ENCODE peak calls at places on chromosomes 6 and 20, in six cellular contexts. V is small intestine, I is epithelial cell of esophagus, F is lung, P is upper lobe of right lung, N is iPS DF 6.9. G is an unnamed sample.
A peak's percentile ranks its signal among the peaks of the same experiment; 100 is the strongest.

GRCh38 chr20:36094497-36094896 is 60.0 kb upstream of the EPB41L1 start:
- DNase-seq in N (no peak), V (no peak), F (no peak), I (no peak), P (no peak), G (no peak)

GRCh38 chr6:33453361-33454008 is 891 bp upstream of the ZBTB9 start:
- DNase-seq in F (no peak), V (no peak), P (no peak), N (no peak), I (no peak), G (no peak)

GRCh38 chr6:106084973-106085686 is 1.0 kb upstream of the PRDM1 start:
- DNase-seq in N (no peak), P (no peak), F (no peak), I (peak; percentile 79), V (no peak), G (no peak)

GRCh38 chr6:11230158-11231107 is 2.0 kb downstream of the NEDD9 start:
- DNase-seq in F (no peak), N (no peak), I (peak; percentile 51), P (no peak), V (peak; percentile 68), G (no peak)

GRCh38 chr20:5749512-5750490 is at the start of gene SHLD1:
- DNase-seq in I (peak; percentile 82), P (peak; percentile 91), F (peak; percentile 88), V (peak; percentile 85), N (peak; percentile 71), G (peak; percentile 19)

GRCh38 chr6:32968770-32969684 is 633 bp downstream of the BRD2 start:
- DNase-seq in I (peak; percentile 80), F (peak; percentile 79), V (peak; percentile 85), N (no peak), P (peak; percentile 92), G (no peak)

GRCh38 chr20:25195962-25196700 is 619 bp downstream of the ENTPD6 start:
- DNase-seq in I (peak; percentile 67), F (no peak), P (no peak), N (no peak), V (peak; percentile 93), G (no peak)

GRCh38 chr6:81515562-81516453 is 236.7 kb downstream of the TENT5A start:
- DNase-seq in V (no peak), N (no peak), I (no peak), P (no peak), F (no peak), G (no peak)

GRCh38 chr6:3460253-3460652 is 3.4 kb upstream of the SLC22A23 start:
- DNase-seq in I (no peak), N (no peak), F (no peak), P (no peak), V (no peak), G (no peak)

GRCh38 chr6:106453756-106454367 is 93.3 kb downstream of the CRYBG1 start:
- DNase-seq in N (no peak), V (no peak), F (no peak), I (no peak), P (no peak), G (no peak)

GRCh38 chr20:46128310-46129151 is 10.4 kb downstream of the CD40 start:
- DNase-seq in P (no peak), I (no peak), F (no peak), V (no peak), N (no peak), G (no peak)

GRCh38 chr20:16759161-16759523 is 11.0 kb downstream of the OTOR start:
- DNase-seq in N (no peak), V (no peak), F (no peak), I (peak; percentile 4), P (no peak), G (no peak)

GRCh38 chr6:34544776-34545471 is 11.2 kb downstream of the SPDEF start:
- DNase-seq in V (no peak), P (no peak), F (no peak), N (no peak), I (no peak), G (no peak)

GRCh38 chr20:2633381-2633780 is 19.1 kb upstream of the NOP56 start:
- DNase-seq in P (no peak), V (peak; percentile 38), I (no peak), N (no peak), F (no peak), G (no peak)

GRCh38 chr6:89853068-89853467 is 23.4 kb downstream of the CASP8AP2 start:
- DNase-seq in I (no peak), P (no peak), F (no peak), N (no peak), V (no peak), G (no peak)

GRCh38 chr6:97189767-97190166 is 93.2 kb downstream of the MMS22L start:
- DNase-seq in F (no peak), I (peak; percentile 17), P (no peak), V (no peak), N (no peak), G (no peak)

GRCh38 chr6:113642390-113642713 is 214.8 kb upstream of the MARCKS start:
- DNase-seq in V (no peak), F (no peak), N (no peak), P (no peak), I (no peak), G (no peak)

GRCh38 chr6:116215414-116215813 is 38.5 kb downstream of the TSPYL4 start:
- DNase-seq in F (no peak), P (no peak), V (no peak), N (no peak), I (peak; percentile 55), G (no peak)

GRCh38 chr20:10218536-10219451 is at the start of gene SNAP25:
- DNase-seq in F (no peak), N (no peak), V (peak; percentile 2), P (no peak), I (peak; percentile 81), G (peak; percentile 50)

GRCh38 chr20:1377341-1377871 is 15.4 kb downstream of the FKBP1A start:
- DNase-seq in N (no peak), P (no peak), I (peak; percentile 43), V (no peak), F (no peak), G (no peak)

GRCh38 chr6:3385660-3386151 is 71.1 kb downstream of the SLC22A23 start:
- DNase-seq in F (no peak), P (no peak), N (no peak), V (no peak), I (no peak), G (no peak)

GRCh38 chr6:142685852-142686718 is 258.9 kb downstream of the HIVEP2 start:
- DNase-seq in V (no peak), P (no peak), F (no peak), N (no peak), I (no peak), G (no peak)

GRCh38 chr6:62102387-62102786 is 183.6 kb downstream of the KHDRBS2 start:
- DNase-seq in V (no peak), F (no peak), I (no peak), P (no peak), N (no peak), G (no peak)

GRCh38 chr20:59955131-59955796 is 3.0 kb upstream of the CDH26 start:
- DNase-seq in I (peak; percentile 47), P (no peak), F (no peak), N (no peak), V (peak; percentile 54), G (no peak)

GRCh38 chr6:89834884-89835792 is 5.5 kb downstream of the CASP8AP2 start:
- DNase-seq in P (no peak), V (peak; percentile 7), N (no peak), F (no peak), I (no peak), G (no peak)

GRCh38 chr6:110067837-110068591 is 89.9 kb downstream of the GPR6 start:
- DNase-seq in P (no peak), N (no peak), I (no peak), F (no peak), V (no peak), G (no peak)

GRCh38 chr20:37142708-37143107 is 36.4 kb upstream of the RPN2 start:
- DNase-seq in F (no peak), N (no peak), P (no peak), I (peak; percentile 17), V (no peak), G (peak; percentile 26)

GRCh38 chr6:55239099-55239498 is 64.8 kb downstream of the HCRTR2 start:
- DNase-seq in I (peak; percentile 2), N (no peak), P (no peak), F (no peak), V (peak; percentile 1), G (no peak)

GRCh38 chr20:38222231-38222922 is 38.2 kb downstream of the KIAA1755 start:
- DNase-seq in P (peak; percentile 70), N (peak; percentile 43), V (peak; percentile 67), I (peak; percentile 61), F (peak; percentile 61), G (no peak)

GRCh38 chr20:58818585-58819285 is 32.0 kb downstream of the GNAS-AS1 start:
- DNase-seq in I (peak; percentile 62), N (no peak), V (peak; percentile 59), P (no peak), F (no peak), G (peak; percentile 21)

GRCh38 chr6:121443953-121444590 is 8.6 kb downstream of the GJA1 start:
- DNase-seq in V (no peak), P (no peak), I (no peak), N (no peak), F (no peak), G (no peak)
- H3K4me3 ChIP-seq in V (no peak overlapping the region), P (no peak overlapping the region), I (no peak overlapping the region), N (no peak overlapping the region), F (no peak overlapping the region), G (no peak overlapping the region)

GRCh38 chr20:64041781-64042771 is 6.1 kb downstream of the C20orf204 start:
- DNase-seq in N (no peak), V (no peak), F (no peak), I (no peak), P (no peak), G (no peak)
- H3K4me3 ChIP-seq in N (peak overlapping the region; percentile 48), V (peak overlapping the region; percentile 17), F (peak overlapping the region; percentile 28), I (peak overlapping the region; percentile 33), P (peak overlapping the region; percentile 50), G (peak overlapping the region; percentile 45)

DNA sequence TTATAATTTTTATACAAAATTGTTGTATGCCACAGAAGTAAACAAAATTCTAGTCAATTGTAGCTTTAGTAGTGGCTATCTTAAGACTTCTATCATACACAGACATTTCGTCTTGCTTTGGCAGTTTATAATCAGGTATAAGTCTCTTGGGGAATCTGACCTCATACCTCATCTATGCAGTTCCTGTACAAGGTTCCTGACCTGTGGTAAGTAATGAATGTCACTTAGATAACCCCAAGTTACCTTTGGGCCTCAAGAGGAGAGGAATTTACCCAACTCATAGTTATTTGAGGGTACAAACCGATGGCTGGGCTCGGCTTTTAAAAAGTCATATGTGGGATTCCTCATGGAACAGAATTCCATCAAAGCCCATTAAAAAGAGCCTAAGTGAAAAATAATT is 58.8 kb upstream of the UNC93A start:
- DNase-seq in F (no peak), N (no peak), I (no peak), P (no peak), V (no peak), G (no peak)
- H3K4me3 ChIP-seq in F (no peak overlapping the region), N (no peak overlapping the region), I (no peak overlapping the region), P (no peak overlapping the region), V (no peak overlapping the region), G (no peak overlapping the region)

GRCh38 chr20:51810155-51811039 is 8.1 kb upstream of the SALL4 start:
- DNase-seq in I (no peak), P (no peak), V (no peak), F (no peak), N (no peak), G (no peak)
- H3K4me3 ChIP-seq in I (no peak overlapping the region), P (no peak overlapping the region), V (no peak overlapping the region), F (no peak overlapping the region), N (no peak overlapping the region), G (no peak overlapping the region)

G was measured in kidney epithelial cell.